ENCODE peak calls at places on chromosomes 12 and 14, in seven cellular contexts. One of them, this sample, is unnamed.

GRCh38 chr12:106417926-106418910 is 60.7 kb downstream of the POLR3B start:
- DNase-seq in ascending aorta: no peak
- DNase-seq in AG10803: peak
- DNase-seq in progenitor cell of endocrine pancreas: no peak
- DNase-seq in ovary: no peak
- DNase-seq in AG04450: no peak
- DNase-seq in kidney: no peak
- DNase-seq in this sample: peak

GRCh38 chr12:121284551-121285390 is 11.7 kb downstream of the CAMKK2 start:
- DNase-seq in ascending aorta: no peak
- DNase-seq in AG10803: peak
- DNase-seq in progenitor cell of endocrine pancreas: no peak
- DNase-seq in ovary: peak
- DNase-seq in AG04450: no peak
- DNase-seq in kidney: peak
- DNase-seq in this sample: no peak

GRCh38 chr12:93317227-93317626 is 60.5 kb upstream of the NUDT4 start:
- DNase-seq in ascending aorta: no peak
- DNase-seq in AG10803: no peak
- DNase-seq in progenitor cell of endocrine pancreas: no peak
- DNase-seq in ovary: no peak
- DNase-seq in AG04450: no peak
- DNase-seq in kidney: no peak
- DNase-seq in this sample: no peak

GRCh38 chr12:93825501-93825888 is 148.3 kb downstream of the CRADD start:
- DNase-seq in ascending aorta: no peak
- DNase-seq in AG10803: no peak
- DNase-seq in progenitor cell of endocrine pancreas: no peak
- DNase-seq in ovary: no peak
- DNase-seq in AG04450: no peak
- DNase-seq in kidney: no peak
- DNase-seq in this sample: no peak

GRCh38 chr12:48973531-48973930 is 2.0 kb upstream of the WNT10B start:
- DNase-seq in ascending aorta: no peak
- DNase-seq in AG10803: no peak
- DNase-seq in progenitor cell of endocrine pancreas: no peak
- DNase-seq in ovary: no peak
- DNase-seq in AG04450: no peak
- DNase-seq in kidney: peak
- DNase-seq in this sample: no peak

GRCh38 chr12:118060301-118061010 is 523 bp downstream of the WSB2 start:
- DNase-seq in ascending aorta: peak
- DNase-seq in AG10803: peak
- DNase-seq in progenitor cell of endocrine pancreas: peak
- DNase-seq in ovary: peak
- DNase-seq in AG04450: no peak
- DNase-seq in kidney: peak
- DNase-seq in this sample: no peak

GRCh38 chr14:34781242-34781641 is 66.8 kb upstream of the CFL2 start:
- DNase-seq in ascending aorta: no peak
- DNase-seq in AG10803: peak
- DNase-seq in progenitor cell of endocrine pancreas: no peak
- DNase-seq in ovary: no peak
- DNase-seq in AG04450: peak
- DNase-seq in kidney: no peak
- DNase-seq in this sample: peak

GRCh38 chr12:77577756-77578155 is 252.9 kb upstream of the NAV3 start:
- DNase-seq in ascending aorta: no peak
- DNase-seq in AG10803: peak
- DNase-seq in progenitor cell of endocrine pancreas: no peak
- DNase-seq in ovary: no peak
- DNase-seq in AG04450: no peak
- DNase-seq in kidney: no peak
- DNase-seq in this sample: no peak

GRCh38 chr14:86541969-86542368 is 1012.0 kb downstream of the FLRT2 start:
- DNase-seq in ascending aorta: no peak
- DNase-seq in AG10803: no peak
- DNase-seq in progenitor cell of endocrine pancreas: no peak
- DNase-seq in ovary: no peak
- DNase-seq in AG04450: no peak
- DNase-seq in kidney: no peak
- DNase-seq in this sample: peak

GRCh38 chr12:103391103-103391502 is 104.7 kb downstream of the C12orf42 start:
- DNase-seq in ascending aorta: no peak
- DNase-seq in AG10803: no peak
- DNase-seq in progenitor cell of endocrine pancreas: no peak
- DNase-seq in ovary: no peak
- DNase-seq in AG04450: no peak
- DNase-seq in kidney: no peak
- DNase-seq in this sample: no peak

GRCh38 chr14:60323199-60323891 is 74.3 kb downstream of the PPM1A start:
- DNase-seq in ascending aorta: no peak
- DNase-seq in AG10803: no peak
- DNase-seq in progenitor cell of endocrine pancreas: no peak
- DNase-seq in ovary: no peak
- DNase-seq in AG04450: no peak
- DNase-seq in kidney: no peak
- DNase-seq in this sample: no peak

GRCh38 chr14:81676879-81677278 is 143.2 kb upstream of the SEL1L start:
- DNase-seq in ascending aorta: no peak
- DNase-seq in AG10803: no peak
- DNase-seq in progenitor cell of endocrine pancreas: no peak
- DNase-seq in ovary: no peak
- DNase-seq in AG04450: no peak
- DNase-seq in kidney: no peak
- DNase-seq in this sample: no peak

GRCh38 chr12:24707379-24707778 is 241.5 kb downstream of the BCAT1 start:
- DNase-seq in ascending aorta: no peak
- DNase-seq in AG10803: no peak
- DNase-seq in progenitor cell of endocrine pancreas: no peak
- DNase-seq in ovary: no peak
- DNase-seq in AG04450: no peak
- DNase-seq in kidney: no peak
- DNase-seq in this sample: no peak
- TF ChIP-seq CTCF in ascending aorta: no peak
- TF ChIP-seq CTCF in AG10803: no peak
- TF ChIP-seq CTCF in progenitor cell of endocrine pancreas: no peak
- TF ChIP-seq CTCF in ovary: no peak
- TF ChIP-seq CTCF in AG04450: no peak
- TF ChIP-seq CTCF in kidney: no peak
- TF ChIP-seq CTCF in this sample: no peak

GRCh38 chr12:51678086-51678724 is 87.2 kb downstream of the SCN8A start:
- DNase-seq in ascending aorta: no peak
- DNase-seq in AG10803: peak
- DNase-seq in progenitor cell of endocrine pancreas: no peak
- DNase-seq in ovary: no peak
- DNase-seq in AG04450: no peak
- DNase-seq in kidney: no peak
- DNase-seq in this sample: peak
- TF ChIP-seq CTCF in ascending aorta: no peak
- TF ChIP-seq CTCF in AG10803: peak
- TF ChIP-seq CTCF in progenitor cell of endocrine pancreas: peak
- TF ChIP-seq CTCF in ovary: no peak
- TF ChIP-seq CTCF in AG04450: peak
- TF ChIP-seq CTCF in kidney: peak
- TF ChIP-seq CTCF in this sample: peak

GRCh38 chr14:104158827-104159798 is 20.7 kb downstream of the KIF26A start:
- DNase-seq in ascending aorta: no peak
- DNase-seq in AG10803: no peak
- DNase-seq in progenitor cell of endocrine pancreas: no peak
- DNase-seq in ovary: peak
- DNase-seq in AG04450: no peak
- DNase-seq in kidney: no peak
- DNase-seq in this sample: no peak

GRCh38 chr14:104155513-104155912 is 17.1 kb downstream of the KIF26A start:
- DNase-seq in ascending aorta: no peak
- DNase-seq in AG10803: no peak
- DNase-seq in progenitor cell of endocrine pancreas: no peak
- DNase-seq in ovary: peak
- DNase-seq in AG04450: no peak
- DNase-seq in kidney: no peak
- DNase-seq in this sample: no peak

GRCh38 chr14:104159990-104160389 is 21.6 kb downstream of the KIF26A start:
- DNase-seq in ascending aorta: no peak
- DNase-seq in AG10803: no peak
- DNase-seq in progenitor cell of endocrine pancreas: no peak
- DNase-seq in ovary: no peak
- DNase-seq in AG04450: no peak
- DNase-seq in kidney: no peak
- DNase-seq in this sample: no peak

GRCh38 chr14:104156142-104156541 is 17.8 kb downstream of the KIF26A start:
- DNase-seq in ascending aorta: no peak
- DNase-seq in AG10803: no peak
- DNase-seq in progenitor cell of endocrine pancreas: no peak
- DNase-seq in ovary: no peak
- DNase-seq in AG04450: no peak
- DNase-seq in kidney: no peak
- DNase-seq in this sample: no peak

GRCh38 chr14:104157303-104157928 is 19.0 kb downstream of the KIF26A start:
- DNase-seq in ascending aorta: no peak
- DNase-seq in AG10803: no peak
- DNase-seq in progenitor cell of endocrine pancreas: no peak
- DNase-seq in ovary: no peak
- DNase-seq in AG04450: no peak
- DNase-seq in kidney: no peak
- DNase-seq in this sample: no peak
- TF ChIP-seq CTCF in ascending aorta: no peak
- TF ChIP-seq CTCF in AG10803: no peak
- TF ChIP-seq CTCF in progenitor cell of endocrine pancreas: peak
- TF ChIP-seq CTCF in ovary: no peak
- TF ChIP-seq CTCF in AG04450: no peak
- TF ChIP-seq CTCF in kidney: no peak
- TF ChIP-seq CTCF in this sample: no peak

GRCh38 chr14:100616854-100617714 is 29.9 kb upstream of the BEGAIN start:
- DNase-seq in ascending aorta: no peak
- DNase-seq in AG10803: no peak
- DNase-seq in progenitor cell of endocrine pancreas: no peak
- DNase-seq in ovary: no peak
- DNase-seq in AG04450: no peak
- DNase-seq in kidney: no peak
- DNase-seq in this sample: no peak

GRCh38 chr14:100612879-100613455 is 25.8 kb upstream of the BEGAIN start:
- DNase-seq in ascending aorta: no peak
- DNase-seq in AG10803: no peak
- DNase-seq in progenitor cell of endocrine pancreas: no peak
- DNase-seq in ovary: no peak
- DNase-seq in AG04450: no peak
- DNase-seq in kidney: no peak
- DNase-seq in this sample: no peak

GRCh38 chr14:100615736-100616695 is 28.8 kb upstream of the BEGAIN start:
- DNase-seq in ascending aorta: no peak
- DNase-seq in AG10803: no peak
- DNase-seq in progenitor cell of endocrine pancreas: no peak
- DNase-seq in ovary: no peak
- DNase-seq in AG04450: no peak
- DNase-seq in kidney: peak
- DNase-seq in this sample: no peak

GRCh38 chr14:100611811-100612480 is 24.7 kb upstream of the BEGAIN start:
- DNase-seq in ascending aorta: no peak
- DNase-seq in AG10803: no peak
- DNase-seq in progenitor cell of endocrine pancreas: no peak
- DNase-seq in ovary: no peak
- DNase-seq in AG04450: no peak
- DNase-seq in kidney: no peak
- DNase-seq in this sample: no peak

GRCh38 chr14:100614803-100615202 is 27.6 kb upstream of the BEGAIN start:
- DNase-seq in ascending aorta: no peak
- DNase-seq in AG10803: no peak
- DNase-seq in progenitor cell of endocrine pancreas: no peak
- DNase-seq in ovary: no peak
- DNase-seq in AG04450: no peak
- DNase-seq in kidney: no peak
- DNase-seq in this sample: no peak
- TF ChIP-seq CTCF in ascending aorta: no peak
- TF ChIP-seq CTCF in AG10803: no peak
- TF ChIP-seq CTCF in progenitor cell of endocrine pancreas: no peak
- TF ChIP-seq CTCF in ovary: no peak
- TF ChIP-seq CTCF in AG04450: no peak
- TF ChIP-seq CTCF in kidney: no peak
- TF ChIP-seq CTCF in this sample: no peak

GRCh38 chr12:4958697-4959375 is 49.1 kb downstream of the KCNA1 start:
- DNase-seq in ascending aorta: no peak
- DNase-seq in AG10803: no peak
- DNase-seq in progenitor cell of endocrine pancreas: no peak
- DNase-seq in ovary: no peak
- DNase-seq in AG04450: no peak
- DNase-seq in kidney: no peak
- DNase-seq in this sample: no peak
- TF ChIP-seq CTCF in ascending aorta: no peak
- TF ChIP-seq CTCF in AG10803: no peak
- TF ChIP-seq CTCF in progenitor cell of endocrine pancreas: no peak
- TF ChIP-seq CTCF in ovary: no peak
- TF ChIP-seq CTCF in AG04450: no peak
- TF ChIP-seq CTCF in kidney: no peak
- TF ChIP-seq CTCF in this sample: no peak

This sample was measured in AG09319.